ENCODE peak calls at places on chromosomes 12 and 14, in nine cellular contexts. U, Y, Z, K, G, R, I, M and D are unnamed samples.

GRCh38 chr14:53152627-53152908 is 555 bp downstream of the DDHD1 start:
- DNase-seq in G (no peak), M (no peak), Y (no peak), R (no peak), I (no peak), Z (no peak), K (peak), U (no peak), D (no peak)

GRCh38 chr12:122244565-122245371 is 18.9 kb upstream of the DIABLO start:
- DNase-seq in Y (no peak), Z (no peak), M (no peak), I (no peak), U (no peak), G (no peak), K (no peak), R (no peak), D (no peak)

GRCh38 chr12:2613674-2614073 is 181.1 kb upstream of the FKBP4 start:
- DNase-seq in Z (no peak), G (no peak), M (peak), R (no peak), Y (peak), U (peak), I (peak), K (peak), D (no peak)

GRCh38 chr12:2387051-2387834 is 334.5 kb downstream of the CACNA1C start:
- DNase-seq in I (no peak), G (no peak), Z (no peak), R (no peak), Y (no peak), M (no peak), U (no peak), K (no peak), D (no peak)

GRCh38 chr14:101473795-101474562 is 87.3 kb upstream of the DIO3 start:
- DNase-seq in K (no peak), M (no peak), U (no peak), G (no peak), R (no peak), I (no peak), Z (no peak), Y (no peak), D (no peak)

GRCh38 chr14:24605435-24606190 is 3.9 kb downstream of the GZMH start:
- DNase-seq in I (no peak), K (peak), G (peak), Y (peak), Z (peak), U (peak), R (peak), M (peak), D (peak)

GRCh38 chr12:93632383-93632782 is 44.8 kb upstream of the CRADD start:
- DNase-seq in G (no peak), R (no peak), U (no peak), M (no peak), Y (no peak), K (no peak), I (no peak), Z (no peak), D (no peak)

GRCh38 chr12:119044094-119044493 is 62.8 kb downstream of the SRRM4 start:
- DNase-seq in K (no peak), G (no peak), R (no peak), I (no peak), U (no peak), Z (no peak), Y (no peak), M (no peak), D (no peak)

GRCh38 chr12:53843545-53843944 is 91.8 kb upstream of the CISTR start:
- DNase-seq in I (no peak), R (no peak), K (no peak), M (no peak), Y (no peak), U (no peak), G (no peak), Z (no peak), D (no peak)

GRCh38 chr14:76277586-76278130 is 98.3 kb upstream of the ESRRB start:
- DNase-seq in G (no peak), I (no peak), U (no peak), Z (no peak), Y (no peak), M (no peak), K (no peak), R (no peak), D (no peak)

GRCh38 chr12:18476866-18477265 is 215.5 kb downstream of the PIK3C2G start:
- DNase-seq in M (no peak), R (no peak), I (no peak), G (no peak), U (no peak), Z (no peak), K (no peak), Y (no peak), D (no peak)

GRCh38 chr14:99247772-99248171 is 24.2 kb downstream of the BCL11B start:
- DNase-seq in K (no peak), U (no peak), I (no peak), G (no peak), Y (no peak), R (no peak), M (no peak), Z (no peak), D (no peak)

GRCh38 chr12:101019667-101020066 is 190.4 kb downstream of the SLC5A8 start:
- DNase-seq in G (no peak), M (no peak), Z (no peak), K (no peak), I (no peak), U (no peak), Y (no peak), R (no peak), D (no peak)

GRCh38 chr12:15778126-15778525 is 11.1 kb downstream of the EPS8 start:
- DNase-seq in I (no peak), R (no peak), K (no peak), Y (no peak), M (no peak), U (no peak), G (no peak), Z (no peak), D (no peak)

GRCh38 chr14:22314183-22314820 is 274.7 kb downstream of the DAD1 start:
- DNase-seq in I (peak), K (peak), R (no peak), Z (peak), Y (peak), M (peak), U (peak), G (peak), D (peak)

GRCh38 chr14:89206426-89206825 is 210.6 kb downstream of the FOXN3 start:
- DNase-seq in G (no peak), I (no peak), R (no peak), K (no peak), M (no peak), Z (no peak), Y (no peak), U (no peak), D (no peak)

GRCh38 chr12:62268956-62269355 is 8.8 kb downstream of the USP15 start:
- DNase-seq in M (no peak), U (no peak), Z (no peak), Y (no peak), G (no peak), R (no peak), I (no peak), K (peak), D (no peak)

GRCh38 chr12:12404297-12404696 is 47.4 kb downstream of the BORCS5 start:
- DNase-seq in K (no peak), U (no peak), M (no peak), R (no peak), Z (no peak), I (no peak), Y (no peak), G (no peak), D (no peak)

GRCh38 chr12:46439793-46440511 is 67.4 kb upstream of the SLC38A2 start:
- DNase-seq in Z (peak), M (no peak), Y (no peak), K (no peak), G (no peak), I (no peak), R (no peak), U (no peak), D (no peak)
- TF ChIP-seq MAX in Z (no peak), M (peak), Y (no peak), K (no peak), G (no peak), I (no peak), R (no peak), U (no peak), D (no peak)

GRCh38 chr12:34402228-34402898 is 380.1 kb downstream of the ALG10 start:
- DNase-seq in M (no peak), Y (no peak), I (no peak), R (no peak), Z (peak), U (no peak), G (no peak), K (no peak), D (no peak)

GRCh38 chr12:34400423-34400881 is 378.2 kb downstream of the ALG10 start:
- DNase-seq in U (no peak), I (no peak), K (no peak), Z (no peak), G (no peak), Y (no peak), R (no peak), M (no peak), D (peak)

GRCh38 chr12:34400986-34401658 is 378.8 kb downstream of the ALG10 start:
- DNase-seq in U (no peak), R (peak), Y (no peak), I (no peak), K (no peak), Z (peak), M (no peak), G (no peak), D (peak)

GRCh38 chr12:34402899-34403705 is 380.8 kb downstream of the ALG10 start:
- DNase-seq in M (no peak), I (no peak), Z (peak), G (no peak), Y (no peak), K (no peak), R (peak), U (no peak), D (peak)

GRCh38 chr12:34401659-34402227 is 379.4 kb downstream of the ALG10 start:
- DNase-seq in I (no peak), R (peak), M (no peak), K (no peak), U (no peak), G (no peak), Y (no peak), Z (peak), D (peak)
- TF ChIP-seq MAX in I (no peak), R (no peak), M (no peak), K (no peak), U (no peak), G (no peak), Y (no peak), Z (no peak), D (no peak)

GRCh38 chr12:132133952-132134652 is 10.0 kb downstream of the DDX51 start:
- DNase-seq in I (no peak), U (no peak), R (peak), G (no peak), Z (peak), Y (no peak), K (no peak), M (no peak), D (no peak)
- TF ChIP-seq MAX in I (no peak), U (no peak), R (no peak), G (no peak), Z (no peak), Y (no peak), K (no peak), M (no peak), D (no peak)

GRCh38 chr14:103488071-103488470 is 34.6 kb downstream of the CKB start:
- DNase-seq in M (no peak), Y (no peak), I (no peak), Z (no peak), G (no peak), K (no peak), U (no peak), R (no peak), D (no peak)

GRCh38 chr14:103488960-103489359 is 33.7 kb downstream of the CKB start:
- DNase-seq in R (no peak), U (no peak), K (no peak), M (no peak), G (no peak), Z (no peak), Y (no peak), I (no peak), D (no peak)

GRCh38 chr14:103485504-103485903 is 37.1 kb downstream of the CKB start:
- DNase-seq in Y (no peak), U (no peak), K (no peak), M (no peak), R (no peak), Z (no peak), I (no peak), G (no peak), D (no peak)

GRCh38 chr14:103480595-103480994 is 42.0 kb downstream of the CKB start:
- DNase-seq in K (no peak), R (no peak), I (peak), G (no peak), U (peak), Y (no peak), Z (no peak), M (no peak), D (no peak)

DNA sequence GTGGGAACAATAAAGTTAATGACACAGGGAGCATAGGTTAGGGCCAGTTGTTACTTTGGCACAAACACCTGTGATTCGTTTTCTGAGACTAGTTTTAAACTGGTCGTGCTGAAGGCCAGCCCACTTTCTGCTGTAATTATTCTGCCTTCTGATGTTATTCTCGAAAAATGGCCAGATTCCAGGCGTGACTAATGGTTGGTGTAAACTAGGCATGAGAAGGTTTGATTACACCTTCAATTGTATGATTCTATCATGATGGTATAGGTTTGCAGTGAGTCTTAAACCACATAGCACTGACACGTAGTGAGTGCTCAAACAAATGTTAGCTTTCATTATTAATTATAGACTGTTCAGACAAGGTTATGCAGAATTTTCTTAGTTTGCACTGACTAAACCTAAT is 39.0 kb downstream of the CKB start:
- DNase-seq in Z (no peak), M (no peak), I (no peak), Y (no peak), K (peak), R (no peak), G (no peak), U (no peak), D (no peak)
- TF ChIP-seq MAX in Z (no peak), M (no peak), I (no peak), Y (no peak), K (no peak), R (no peak), G (no peak), U (no peak), D (no peak)

GRCh38 chr12:57522019-57522886 is at the start of gene MBD6:
- DNase-seq in Z (no peak), Y (peak), M (peak), G (peak), I (peak), K (peak), U (peak), R (peak), D (peak)

GRCh38 chr12:57519758-57520007 is 631 bp downstream of the DDIT3 start:
- DNase-seq in K (no peak), U (no peak), Y (no peak), R (no peak), M (no peak), G (no peak), Z (no peak), I (no peak), D (no peak)

GRCh38 chr12:57520008-57520726 is at the start of gene DDIT3:
- DNase-seq in G (peak), K (peak), R (peak), Z (peak), I (peak), M (peak), U (peak), Y (peak), D (peak)

GRCh38 chr12:57522887-57523705 is 472 bp downstream of the MBD6 start:
- DNase-seq in I (no peak), M (no peak), Y (no peak), Z (peak), U (peak), K (peak), R (peak), G (no peak), D (no peak)

GRCh38 chr12:57521475-57522018 is 1.1 kb upstream of the MBD6 start:
- DNase-seq in M (no peak), Z (no peak), G (peak), R (peak), Y (no peak), U (no peak), K (no peak), I (no peak), D (no peak)
- TF ChIP-seq MAX in M (no peak), Z (no peak), G (no peak), R (no peak), Y (no peak), U (no peak), K (no peak), I (no peak), D (no peak)